ENCODE peak calls at places on chromosome 4, in seven cellular contexts. B is CD8-positive, alpha-beta memory T cell; Q is non-pigmented ciliary epithelial cell; I is ACHN; N is omental fat pad; K is GM23248; R is GM10248. U is an unnamed sample.

GRCh38 chr4:147407261-147408045 is 73.4 kb upstream of the EDNRA start:
- DNase-seq in B (no peak), Q (no peak), I (peak; percentile 2), N (no peak), K (no peak), R (no peak), U (no peak)

GRCh38 chr4:109302366-109303140 is at the start of gene COL25A1:
- DNase-seq in B (peak; percentile 3), Q (no peak), I (peak; percentile 25), N (no peak), K (peak; percentile 53), R (peak; percentile 21), U (peak; percentile 5)

GRCh38 chr4:22869235-22869634 is 176.5 kb downstream of the GBA3 start:
- DNase-seq in B (no peak), Q (no peak), I (peak; percentile 8), N (no peak), K (no peak), R (no peak), U (no peak)

GRCh38 chr4:71231073-71231752 is 107.6 kb upstream of the SLC4A4 start:
- DNase-seq in B (no peak), Q (no peak), I (peak; percentile 90), N (peak; percentile 40), K (peak; percentile 67), R (no peak), U (no peak)

GRCh38 chr4:141669501-141669900 is 33.1 kb downstream of the IL15 start:
- DNase-seq in B (no peak), Q (no peak), I (no peak), N (no peak), K (no peak), R (no peak), U (no peak)

GRCh38 chr4:83657336-83657735 is 121.4 kb downstream of the GPAT3 start:
- DNase-seq in B (no peak), Q (no peak), I (no peak), N (no peak), K (no peak), R (no peak), U (no peak)

GRCh38 chr4:128315756-128316520 is 28.3 kb upstream of the PGRMC2 start:
- DNase-seq in B (no peak), Q (no peak), I (no peak), N (no peak), K (no peak), R (no peak), U (no peak)

GRCh38 chr4:74181225-74181624 is 23.3 kb downstream of the MTHFD2L start:
- DNase-seq in B (no peak), Q (no peak), I (no peak), N (no peak), K (peak; percentile 87), R (no peak), U (no peak)

GRCh38 chr4:110058677-110059076 is 139.7 kb downstream of the ELOVL6 start:
- DNase-seq in B (no peak), Q (no peak), I (no peak), N (no peak), K (no peak), R (no peak), U (no peak)

GRCh38 chr4:10554694-10555093 is 97.5 kb upstream of the ZNF518B start:
- DNase-seq in B (peak; percentile 20), Q (no peak), I (peak; percentile 48), N (peak; percentile 71), K (peak; percentile 78), R (peak; percentile 37), U (peak; percentile 35)

GRCh38 chr4:127103723-127104122 is 529.0 kb upstream of the INTU start:
- DNase-seq in B (no peak), Q (no peak), I (no peak), N (no peak), K (no peak), R (no peak), U (no peak)

GRCh38 chr4:140266958-140267568 is 106.4 kb upstream of the SCOC start:
- DNase-seq in B (no peak), Q (peak; percentile 94), I (no peak), N (no peak), K (peak; percentile 34), R (no peak), U (no peak)

GRCh38 chr4:185201983-185202962 is 1.5 kb downstream of the CFAP97 start:
- DNase-seq in B (peak; percentile 66), Q (no peak), I (no peak), N (no peak), K (peak; percentile 30), R (no peak), U (peak; percentile 32)

GRCh38 chr4:71188197-71188625 is 150.6 kb upstream of the SLC4A4 start:
- DNase-seq in B (no peak), Q (no peak), I (no peak), N (no peak), K (peak; percentile 30), R (no peak), U (no peak)

GRCh38 chr4:87949961-87950360 is 25.6 kb upstream of the SPP1 start:
- DNase-seq in B (no peak), Q (no peak), I (peak; percentile 56), N (no peak), K (peak; percentile 8), R (no peak), U (no peak)

GRCh38 chr4:24730256-24731001 is 64.9 kb upstream of the SOD3 start:
- DNase-seq in B (no peak), Q (no peak), I (no peak), N (no peak), K (peak; percentile 93), R (no peak), U (no peak)

GRCh38 chr4:184416913-184417734 is 57.2 kb downstream of the IRF2 start:
- DNase-seq in B (peak; percentile 33), Q (no peak), I (peak; percentile 37), N (no peak), K (peak; percentile 49), R (peak; percentile 69), U (peak; percentile 23)

GRCh38 chr4:174214102-174214878 is 69.2 kb downstream of the FBXO8 start:
- DNase-seq in B (peak; percentile 5), Q (no peak), I (no peak), N (no peak), K (peak; percentile 39), R (peak; percentile 29), U (no peak)

GRCh38 chr4:77052352-77052751 is 23.4 kb downstream of the CCNI start:
- DNase-seq in B (peak; percentile 53), Q (no peak), I (peak; percentile 65), N (no peak), K (peak; percentile 71), R (no peak), U (peak; percentile 64)

GRCh38 chr4:186946140-186946539 is 222.5 kb upstream of the FAT1 start:
- DNase-seq in B (no peak), Q (no peak), I (no peak), N (no peak), K (no peak), R (no peak), U (no peak)

GRCh38 chr4:61202100-61202637 is 2.0 kb downstream of the ADGRL3 start:
- DNase-seq in B (no peak), Q (no peak), I (no peak), N (no peak), K (no peak), R (peak; percentile 9), U (no peak)

GRCh38 chr4:165767671-165768070 is 105.4 kb upstream of the TLL1 start:
- DNase-seq in B (no peak), Q (no peak), I (no peak), N (no peak), K (no peak), R (no peak), U (no peak)

GRCh38 chr4:171117457-171117856 is 695.7 kb upstream of the GALNTL6 start:
- DNase-seq in B (no peak), Q (no peak), I (no peak), N (no peak), K (no peak), R (no peak), U (no peak)

GRCh38 chr4:136056748-136057147 is 1475.5 kb downstream of the PCDH18 start:
- DNase-seq in B (no peak), Q (no peak), I (no peak), N (no peak), K (no peak), R (no peak), U (no peak)

GRCh38 chr4:113943863-113944262 is 35.6 kb downstream of the ARSJ start:
- DNase-seq in B (no peak), Q (no peak), I (no peak), N (no peak), K (peak; percentile 58), R (no peak), U (no peak)

GRCh38 chr4:77465271-77465670 is 140.3 kb upstream of the CXCL13 start:
- DNase-seq in B (no peak), Q (no peak), I (peak; percentile 37), N (no peak), K (peak; percentile 33), R (peak; percentile 19), U (no peak)

GRCh38 chr4:71992571-71992970 is 39.2 kb upstream of the NPFFR2 start:
- DNase-seq in B (no peak), Q (peak; percentile 68), I (no peak), N (no peak), K (no peak), R (no peak), U (no peak)

U was measured in effector memory CD8-positive, alpha-beta T cell.